ENCODE peak calls at places on chromosomes 1 and 21, in seven cellular contexts. B, X, S, G, P, K and D are unnamed samples.

GRCh38 chr21:38945536-38946245 is 140.0 kb downstream of the ETS2 start:
- DNase-seq in K (peak; percentile 40), P (peak; percentile 75), X (no peak), B (peak; percentile 32), S (no peak), G (no peak), D (no peak)

GRCh38 chr1:75134939-75135828 is 996 bp downstream of the LHX8 start:
- DNase-seq in P (no peak), K (peak; percentile 24), G (no peak), S (peak; percentile 19), B (no peak), X (no peak), D (no peak)

GRCh38 chr1:24117722-24118409 is 5.9 kb upstream of the MYOM3 start:
- DNase-seq in P (peak; percentile 65), K (peak; percentile 33), X (no peak), B (no peak), G (no peak), S (peak; percentile 64), D (no peak)

GRCh38 chr1:25912076-25912831 is 6.0 kb upstream of the STMN1 start:
- DNase-seq in P (peak; percentile 62), G (no peak), K (peak; percentile 82), S (peak; percentile 75), X (no peak), B (no peak), D (no peak)

GRCh38 chr1:116766616-116767469 is 12.6 kb downstream of the CD2 start:
- DNase-seq in B (no peak), S (no peak), K (peak; percentile 59), P (no peak), X (no peak), G (peak; percentile 82), D (no peak)

GRCh38 chr1:37890378-37891014 is 31.1 kb upstream of the MTF1 start:
- DNase-seq in G (peak; percentile 16), X (no peak), S (peak; percentile 45), B (no peak), K (peak; percentile 47), P (peak; percentile 41), D (no peak)

GRCh38 chr1:235261243-235261642 is 66.7 kb downstream of the ARID4B start:
- DNase-seq in P (no peak), K (no peak), S (no peak), B (no peak), X (no peak), G (no peak), D (no peak)

GRCh38 chr1:95041491-95042165 is 31.1 kb downstream of the ALG14 start:
- DNase-seq in S (peak; percentile 93), G (peak; percentile 70), B (no peak), P (peak; percentile 83), X (no peak), K (peak; percentile 90), D (peak; percentile 70)

GRCh38 chr1:10857689-10858088 is 61.2 kb upstream of the CASZ1 start:
- DNase-seq in B (no peak), P (no peak), S (no peak), G (no peak), K (no peak), X (no peak), D (no peak)

GRCh38 chr1:231862611-231863010 is 236.0 kb downstream of the DISC1 start:
- DNase-seq in B (no peak), X (no peak), G (no peak), K (no peak), S (no peak), P (no peak), D (no peak)

GRCh38 chr1:234730542-234731370 is 120.8 kb upstream of the IRF2BP2 start:
- DNase-seq in P (no peak), G (no peak), X (no peak), S (no peak), K (no peak), B (no peak), D (no peak)

GRCh38 chr1:196361112-196361714 is 247.0 kb downstream of the KCNT2 start:
- DNase-seq in X (no peak), P (peak; percentile 3), K (peak; percentile 52), S (no peak), B (peak; percentile 76), G (no peak), D (peak; percentile 36)

GRCh38 chr1:93965888-93966287 is 56.7 kb upstream of the GCLM start:
- DNase-seq in B (no peak), X (no peak), G (no peak), S (no peak), K (no peak), P (no peak), D (no peak)

GRCh38 chr1:221891708-221892107 is 149.8 kb upstream of the DUSP10 start:
- DNase-seq in K (peak; percentile 97), B (no peak), P (no peak), X (no peak), G (no peak), S (no peak), D (peak; percentile 91)

GRCh38 chr1:6523566-6523965 is 30.7 kb downstream of the NOL9 start:
- DNase-seq in P (no peak), X (no peak), B (no peak), G (no peak), S (peak; percentile 66), K (peak; percentile 62), D (no peak)

GRCh38 chr1:156359973-156360372 is 9.0 kb upstream of the RHBG start:
- DNase-seq in S (peak; percentile 57), K (peak; percentile 84), P (no peak), B (no peak), G (peak; percentile 36), X (no peak), D (no peak)

GRCh38 chr1:44031900-44032817 is 897 bp upstream of the SLC6A9 start:
- DNase-seq in K (peak; percentile 50), S (peak; percentile 47), G (no peak), B (no peak), P (no peak), X (no peak), D (no peak)

GRCh38 chr1:17837631-17838030 is 82.5 kb downstream of the ACTL8 start:
- DNase-seq in P (no peak), G (no peak), X (no peak), K (peak; percentile 74), B (no peak), S (peak; percentile 55), D (no peak)

GRCh38 chr1:23168079-23168461 is 586 bp downstream of the LUZP1 start:
- DNase-seq in S (no peak), P (no peak), X (no peak), B (no peak), K (peak; percentile 57), G (no peak), D (no peak)

GRCh38 chr1:145981299-145981600 is 15.1 kb downstream of the TXNIP start:
- DNase-seq in G (no peak), X (no peak), P (no peak), B (no peak), S (no peak), K (no peak), D (no peak)

GRCh38 chr1:116373451-116374339 is 651 bp downstream of the ATP1A1 start:
- DNase-seq in G (no peak), K (peak; percentile 76), X (peak; percentile 50), B (no peak), S (peak; percentile 47), P (no peak), D (no peak)

GRCh38 chr1:107414550-107414949 is 273.7 kb downstream of the NTNG1 start:
- DNase-seq in K (no peak), P (no peak), G (no peak), B (no peak), X (no peak), S (no peak), D (no peak)

GRCh38 chr1:18557621-18558465 is 72.8 kb upstream of the PAX7 start:
- DNase-seq in B (no peak), G (no peak), X (no peak), P (no peak), S (no peak), K (peak; percentile 8), D (no peak)

GRCh38 chr1:154141240-154141639 is 13.6 kb downstream of the NUP210L start:
- DNase-seq in S (peak; percentile 45), B (no peak), G (no peak), K (peak; percentile 55), X (no peak), P (no peak), D (no peak)

GRCh38 chr1:22031214-22031962 is 21.1 kb upstream of the CDC42 start:
- DNase-seq in P (no peak), B (no peak), K (no peak), G (no peak), X (no peak), S (no peak), D (no peak)

GRCh38 chr1:6545276-6545934 is 8.9 kb downstream of the NOL9 start:
- DNase-seq in G (no peak), B (no peak), S (peak; percentile 64), P (peak; percentile 27), K (no peak), X (no peak), D (no peak)

GRCh38 chr1:32182060-32182459 is 2.6 kb downstream of the TXLNA start:
- DNase-seq in G (no peak), S (peak; percentile 53), P (no peak), K (peak; percentile 22), X (no peak), B (no peak), D (no peak)
- H3K4me3 ChIP-seq in G (peak overlapping the region; percentile 86), S (peak overlapping the region; percentile 65), P (peak overlapping the region; percentile 15), K (peak overlapping the region; percentile 78), X (no peak overlapping the region), B (peak overlapping the region; percentile 10), D (peak overlapping the region; percentile 62)

GRCh38 chr21:16086121-16086520 is 356.3 kb downstream of the USP25 start:
- DNase-seq in K (peak; percentile 12), B (no peak), G (no peak), X (no peak), S (no peak), P (no peak), D (no peak)
- H3K4me3 ChIP-seq in K (no peak overlapping the region), B (no peak overlapping the region), G (no peak overlapping the region), X (peak overlapping the region; percentile 1), S (no peak overlapping the region), P (no peak overlapping the region), D (no peak overlapping the region)

GRCh38 chr21:16020878-16021277 is 291.1 kb downstream of the USP25 start:
- DNase-seq in K (no peak), G (no peak), P (no peak), S (no peak), X (no peak), B (no peak), D (no peak)

DNA sequence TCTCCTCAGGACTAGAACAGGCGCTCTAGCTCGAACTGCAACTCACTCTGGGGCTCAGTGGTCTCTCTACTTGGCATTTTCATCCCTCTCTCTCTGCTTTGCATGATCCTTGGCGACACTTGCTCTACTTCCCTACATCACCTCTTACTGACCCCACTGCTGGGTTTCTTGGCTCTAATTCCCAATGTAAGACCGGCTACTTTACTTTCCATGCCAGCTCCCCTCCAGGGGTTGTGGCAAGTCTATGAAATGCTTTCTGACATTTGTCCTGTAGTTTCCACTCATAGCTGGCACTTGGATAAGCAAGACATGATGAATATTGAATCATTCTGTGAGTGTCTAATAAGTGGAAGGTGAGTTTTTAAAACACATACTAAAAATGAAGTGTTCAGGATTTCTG is 292.3 kb downstream of the USP25 start:
- DNase-seq in P (no peak), S (no peak), G (no peak), B (no peak), K (no peak), X (no peak), D (no peak)
- H3K4me3 ChIP-seq in P (no peak overlapping the region), S (no peak overlapping the region), G (no peak overlapping the region), B (no peak overlapping the region), K (no peak overlapping the region), X (no peak overlapping the region), D (no peak overlapping the region)

DNA sequence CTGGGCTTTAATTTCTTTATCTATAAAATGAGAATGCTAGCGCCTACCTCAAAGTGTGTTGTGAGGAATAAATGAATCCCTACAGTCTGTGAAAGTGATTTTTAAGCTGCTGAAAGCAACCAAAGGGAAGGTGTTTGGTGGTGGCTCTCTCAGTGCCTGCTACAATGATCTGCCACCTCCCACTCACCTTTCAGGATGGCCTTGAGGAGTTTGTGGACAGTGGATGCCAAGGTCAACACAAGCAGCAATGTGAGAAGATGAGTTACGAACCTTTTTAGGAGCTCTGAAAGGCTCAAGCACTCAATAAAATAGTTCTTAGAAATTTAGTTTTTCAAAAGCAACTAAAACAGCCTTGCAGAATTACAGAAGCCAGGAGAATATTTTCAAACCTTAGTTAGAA is 176.6 kb upstream of the DPT start:
- DNase-seq in G (no peak), B (no peak), X (no peak), S (no peak), P (no peak), K (no peak), D (no peak)
- H3K4me3 ChIP-seq in G (no peak overlapping the region), B (no peak overlapping the region), X (no peak overlapping the region), S (no peak overlapping the region), P (no peak overlapping the region), K (no peak overlapping the region), D (no peak overlapping the region)